ENCODE peak calls at places on chromosomes 5 and 9, in nine cellular contexts. C is HCT116, O is cardiac muscle cell, Z is HFF-Myc, I is heart right ventricle, S is GM23338, F is IMR-90, L is tibial artery, E is fibroblast of lung. K is an unnamed sample.
A peak's percentile ranks its signal among the peaks of the same experiment; 100 is the strongest.

GRCh38 chr5:124704594-124705284 is 41.7 kb downstream of the ZNF608 start:
- DNase-seq in C (no peak), O (no peak), Z (no peak), I (no peak), S (no peak), F (no peak), L (no peak), E (no peak), K (no peak)

GRCh38 chr5:172559004-172559932 is 81.8 kb upstream of the NEURL1B start:
- DNase-seq in C (peak; percentile 6), O (no peak), Z (peak; percentile 45), I (peak; percentile 80), S (no peak), F (peak; percentile 89), L (peak; percentile 38), E (peak; percentile 95), K (peak; percentile 86)

GRCh38 chr9:86775718-86776117 is 171.6 kb downstream of the GAS1 start:
- DNase-seq in C (no peak), O (no peak), Z (no peak), I (no peak), S (no peak), F (no peak), L (no peak), E (no peak), K (no peak)

GRCh38 chr5:174606153-174606552 is 118.2 kb upstream of the MSX2 start:
- DNase-seq in C (no peak), O (no peak), Z (no peak), I (no peak), S (no peak), F (no peak), L (no peak), E (no peak), K (no peak)

GRCh38 chr9:130220351-130220750 is 45.2 kb upstream of the HMCN2 start:
- DNase-seq in C (no peak), O (peak; percentile 79), Z (no peak), I (no peak), S (peak; percentile 69), F (peak; percentile 72), L (no peak), E (peak; percentile 79), K (peak; percentile 81)

GRCh38 chr9:133954862-133955529 is 37.1 kb downstream of the VAV2 start:
- DNase-seq in C (no peak), O (no peak), Z (no peak), I (no peak), S (no peak), F (no peak), L (no peak), E (no peak), K (no peak)

GRCh38 chr5:79503794-79504495 is 10.0 kb downstream of the HOMER1 start:
- DNase-seq in C (no peak), O (no peak), Z (no peak), I (no peak), S (no peak), F (peak; percentile 49), L (no peak), E (peak; percentile 44), K (no peak)

GRCh38 chr5:168851902-168852321 is 272.7 kb upstream of the PANK3 start:
- DNase-seq in C (no peak), O (no peak), Z (peak; percentile 25), I (peak; percentile 15), S (no peak), F (no peak), L (no peak), E (no peak), K (no peak)

GRCh38 chr5:149062371-149063016 is 368 bp downstream of the SH3TC2 start:
- DNase-seq in C (peak; percentile 83), O (no peak), Z (peak; percentile 82), I (peak; percentile 71), S (no peak), F (peak; percentile 88), L (peak; percentile 35), E (peak; percentile 47), K (peak; percentile 51)
- TF ChIP-seq CTCF in C (no peak), O (no peak), Z (no peak), I (no peak), S (no peak), F (no peak), L (no peak), E (no peak), K (no peak)

DNA sequence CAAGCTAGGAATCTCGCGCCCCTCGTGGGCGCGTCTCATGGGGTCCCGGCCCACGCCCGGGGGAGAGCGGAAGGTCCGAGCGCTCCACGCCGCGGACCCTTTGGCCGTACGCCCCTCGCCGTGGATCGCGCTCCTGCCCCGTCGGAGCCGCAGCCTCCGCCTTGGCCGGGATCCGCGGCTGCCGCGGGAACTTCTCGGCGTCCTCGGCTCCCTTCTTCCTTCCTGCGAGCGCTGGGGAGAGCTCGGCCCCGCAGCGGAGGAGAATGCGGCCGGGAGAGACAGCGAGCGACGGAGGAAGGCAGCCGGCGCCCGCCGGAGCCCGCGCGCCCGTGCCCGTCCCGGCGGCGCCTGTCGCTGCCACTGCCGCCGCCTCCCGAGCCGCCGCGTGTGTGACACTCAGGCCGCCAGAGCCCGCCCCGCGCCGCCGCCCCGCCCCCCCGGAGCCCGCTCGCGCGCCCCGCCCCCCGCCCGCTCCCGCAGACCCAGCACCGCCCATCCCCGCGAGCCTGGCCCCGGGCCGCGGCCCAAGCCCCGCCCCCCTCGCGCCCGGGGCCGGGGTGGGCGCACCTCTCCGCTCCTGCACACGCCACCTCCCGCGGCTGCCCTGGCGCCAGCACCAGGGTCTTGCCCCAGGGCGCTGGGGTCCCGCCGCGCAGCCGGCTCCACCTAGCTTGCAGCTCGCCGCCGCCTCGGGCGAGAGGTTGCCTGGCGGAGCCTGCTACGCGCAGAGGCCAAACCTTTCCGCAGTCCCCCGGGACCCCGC is at the start of gene SHB:
- DNase-seq in C (no peak), O (peak; percentile 91), Z (no peak), I (peak; percentile 82), S (peak; percentile 79), F (peak; percentile 33), L (peak; percentile 69), E (peak; percentile 48), K (peak; percentile 65)
- TF ChIP-seq CTCF in C (no peak), O (no peak), Z (no peak), I (no peak), S (no peak), F (no peak), L (peak; percentile 40), E (no peak), K (no peak)

GRCh38 chr5:28468121-28468520 is 1429.7 kb upstream of the CDH9 start:
- DNase-seq in C (no peak), O (no peak), Z (no peak), I (no peak), S (no peak), F (no peak), L (no peak), E (no peak), K (no peak)

DNA sequence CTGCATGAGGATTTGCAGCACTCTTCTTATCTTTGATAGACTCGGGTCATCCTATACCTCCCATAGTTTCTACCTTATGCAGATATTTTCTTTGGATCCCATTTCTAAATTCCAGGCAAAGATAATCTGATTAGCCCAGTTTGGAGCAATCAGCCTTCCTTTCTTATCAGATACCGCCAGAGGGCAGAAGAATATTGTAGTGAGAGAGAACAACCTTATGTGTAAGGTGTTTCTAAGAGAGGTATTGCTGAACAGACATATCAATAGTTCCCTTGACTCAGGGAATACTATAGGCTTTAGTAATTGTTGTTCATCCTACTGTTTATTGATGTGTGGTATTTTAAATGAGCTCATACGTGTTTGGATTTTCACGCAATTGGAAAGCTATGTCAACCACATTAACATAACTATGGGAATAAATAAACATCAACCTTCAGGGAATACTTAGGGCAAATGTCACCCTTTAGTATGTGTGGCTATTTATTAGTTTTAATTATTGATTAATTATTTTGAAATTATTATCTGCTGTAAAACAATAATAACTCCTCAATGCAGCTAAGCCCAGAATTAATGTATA is 1435.2 kb upstream of the CDH9 start:
- DNase-seq in C (no peak), O (peak; percentile 8), Z (no peak), I (no peak), S (peak; percentile 67), F (no peak), L (no peak), E (peak; percentile 1), K (no peak)
- TF ChIP-seq CTCF in C (no peak), O (peak; percentile 26), Z (no peak), I (no peak), S (peak; percentile 70), F (no peak), L (peak; percentile 32), E (no peak), K (no peak)

DNA sequence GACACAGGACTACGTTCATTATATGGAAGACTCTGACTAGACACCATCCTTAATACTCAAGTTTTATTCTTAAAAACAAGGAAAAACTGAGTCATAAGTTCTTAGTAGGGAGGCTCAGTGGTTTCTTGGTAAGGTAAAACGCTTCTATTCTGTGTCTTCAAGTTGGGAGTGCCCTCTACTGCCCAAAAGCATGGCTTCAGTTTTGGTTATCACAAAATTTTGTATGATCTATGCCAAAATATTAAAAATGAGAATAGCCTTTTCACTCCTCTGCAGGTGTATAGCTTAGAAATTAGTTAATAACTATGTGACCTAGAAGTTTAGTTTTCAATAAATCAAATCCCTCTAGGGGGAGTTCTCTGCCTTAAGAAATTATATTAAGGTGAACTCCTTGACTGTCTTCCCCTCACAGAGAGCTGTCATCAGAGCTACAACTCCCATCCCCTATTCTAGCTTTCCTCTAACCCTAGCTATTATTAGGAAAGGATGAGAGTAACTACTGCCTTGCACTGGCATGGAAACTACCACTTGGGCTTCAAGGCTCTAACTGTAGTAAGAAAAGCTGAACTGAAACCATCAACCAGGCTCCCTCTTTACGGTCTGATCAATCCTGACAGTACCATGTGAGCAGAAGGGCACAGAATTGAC is 189.7 kb downstream of the GNAQ start:
- DNase-seq in C (no peak), O (no peak), Z (no peak), I (no peak), S (no peak), F (no peak), L (no peak), E (no peak), K (no peak)
- TF ChIP-seq CTCF in C (peak; percentile 33), O (peak; percentile 39), Z (no peak), I (peak; percentile 30), S (peak; percentile 37), F (peak; percentile 32), L (peak; percentile 17), E (peak; percentile 50), K (peak; percentile 20)

K was measured in uterus.